ENCODE peak calls at places on chromosomes 5 and 9, in five cellular contexts. One of them, this sample, is unnamed.
A peak's percentile ranks its signal among the peaks of the same experiment; 100 is the strongest.

GRCh38 chr5:139104577-139105271 is 93.4 kb downstream of the SIL1 start:
- DNase-seq in suprapubic skin: peak; percentile 72
- DNase-seq in GM12878: no peak
- DNase-seq in upper lobe of left lung: no peak
- DNase-seq in sigmoid colon: peak; percentile 90
- DNase-seq in this sample: peak; percentile 35

GRCh38 chr5:144209421-144209820 is 38.7 kb downstream of the KCTD16 start:
- DNase-seq in suprapubic skin: no peak
- DNase-seq in GM12878: no peak
- DNase-seq in upper lobe of left lung: no peak
- DNase-seq in sigmoid colon: no peak
- DNase-seq in this sample: no peak

GRCh38 chr9:35499701-35500030 is 9.8 kb downstream of the RUSC2 start:
- DNase-seq in suprapubic skin: no peak
- DNase-seq in GM12878: no peak
- DNase-seq in upper lobe of left lung: no peak
- DNase-seq in sigmoid colon: no peak
- DNase-seq in this sample: no peak

GRCh38 chr9:135602789-135603481 is 36.4 kb downstream of the GLT6D1 start:
- DNase-seq in suprapubic skin: peak; percentile 56
- DNase-seq in GM12878: no peak
- DNase-seq in upper lobe of left lung: peak; percentile 78
- DNase-seq in sigmoid colon: peak; percentile 58
- DNase-seq in this sample: peak; percentile 47

GRCh38 chr9:110116543-110116885 is 91.4 kb downstream of the C9orf152 start:
- DNase-seq in suprapubic skin: no peak
- DNase-seq in GM12878: no peak
- DNase-seq in upper lobe of left lung: no peak
- DNase-seq in sigmoid colon: no peak
- DNase-seq in this sample: no peak

GRCh38 chr9:126519660-126520425 is 93.9 kb upstream of the LMX1B start:
- DNase-seq in suprapubic skin: peak; percentile 51
- DNase-seq in GM12878: no peak
- DNase-seq in upper lobe of left lung: peak; percentile 79
- DNase-seq in sigmoid colon: peak; percentile 52
- DNase-seq in this sample: no peak

GRCh38 chr5:18305288-18305899 is 671.1 kb downstream of the TAF11L14 start:
- DNase-seq in suprapubic skin: no peak
- DNase-seq in GM12878: no peak
- DNase-seq in upper lobe of left lung: no peak
- DNase-seq in sigmoid colon: no peak
- DNase-seq in this sample: no peak

GRCh38 chr5:175895701-175896102 is 24.3 kb downstream of the CPLX2 start:
- DNase-seq in suprapubic skin: no peak
- DNase-seq in GM12878: peak; percentile 53
- DNase-seq in upper lobe of left lung: no peak
- DNase-seq in sigmoid colon: no peak
- DNase-seq in this sample: no peak

GRCh38 chr9:134301387-134302129 is 24.7 kb upstream of the RXRA start:
- DNase-seq in suprapubic skin: no peak
- DNase-seq in GM12878: peak; percentile 74
- DNase-seq in upper lobe of left lung: no peak
- DNase-seq in sigmoid colon: no peak
- DNase-seq in this sample: no peak

GRCh38 chr9:18014556-18014955 is 435.7 kb downstream of the SH3GL2 start:
- DNase-seq in suprapubic skin: no peak
- DNase-seq in GM12878: no peak
- DNase-seq in upper lobe of left lung: no peak
- DNase-seq in sigmoid colon: no peak
- DNase-seq in this sample: no peak

GRCh38 chr9:128415222-128415621 is 5.4 kb upstream of the CERCAM start:
- DNase-seq in suprapubic skin: no peak
- DNase-seq in GM12878: no peak
- DNase-seq in upper lobe of left lung: no peak
- DNase-seq in sigmoid colon: no peak
- DNase-seq in this sample: no peak

GRCh38 chr5:147410496-147411395 is 99.1 kb downstream of the DPYSL3 start:
- DNase-seq in suprapubic skin: no peak
- DNase-seq in GM12878: no peak
- DNase-seq in upper lobe of left lung: no peak
- DNase-seq in sigmoid colon: no peak
- DNase-seq in this sample: no peak

GRCh38 chr9:98962181-98962560 is 18.5 kb downstream of the COL15A1 start:
- DNase-seq in suprapubic skin: no peak
- DNase-seq in GM12878: no peak
- DNase-seq in upper lobe of left lung: no peak
- DNase-seq in sigmoid colon: no peak
- DNase-seq in this sample: no peak

GRCh38 chr5:118008779-118009178 is 979.6 kb downstream of the DTWD2 start:
- DNase-seq in suprapubic skin: no peak
- DNase-seq in GM12878: no peak
- DNase-seq in upper lobe of left lung: no peak
- DNase-seq in sigmoid colon: no peak
- DNase-seq in this sample: no peak

GRCh38 chr9:4020747-4021296 is 279.0 kb downstream of the GLIS3 start:
- DNase-seq in suprapubic skin: no peak
- DNase-seq in GM12878: no peak
- DNase-seq in upper lobe of left lung: no peak
- DNase-seq in sigmoid colon: no peak
- DNase-seq in this sample: no peak

GRCh38 chr5:150255659-150256415 is 33.7 kb downstream of the CAMK2A start:
- DNase-seq in suprapubic skin: no peak
- DNase-seq in GM12878: no peak
- DNase-seq in upper lobe of left lung: no peak
- DNase-seq in sigmoid colon: no peak
- DNase-seq in this sample: no peak

GRCh38 chr9:33346564-33346963 is 55.8 kb downstream of the AQP7 start:
- DNase-seq in suprapubic skin: no peak
- DNase-seq in GM12878: no peak
- DNase-seq in upper lobe of left lung: no peak
- DNase-seq in sigmoid colon: no peak
- DNase-seq in this sample: no peak

GRCh38 chr9:33349743-33350142 is 52.6 kb downstream of the AQP7 start:
- DNase-seq in suprapubic skin: no peak
- DNase-seq in GM12878: no peak
- DNase-seq in upper lobe of left lung: no peak
- DNase-seq in sigmoid colon: no peak
- DNase-seq in this sample: no peak

GRCh38 chr9:33351547-33351946 is 50.8 kb downstream of the AQP7 start:
- DNase-seq in suprapubic skin: no peak
- DNase-seq in GM12878: no peak
- DNase-seq in upper lobe of left lung: no peak
- DNase-seq in sigmoid colon: no peak
- DNase-seq in this sample: no peak

GRCh38 chr9:33348998-33349397 is 53.4 kb downstream of the AQP7 start:
- DNase-seq in suprapubic skin: no peak
- DNase-seq in GM12878: no peak
- DNase-seq in upper lobe of left lung: no peak
- DNase-seq in sigmoid colon: no peak
- DNase-seq in this sample: no peak

DNA sequence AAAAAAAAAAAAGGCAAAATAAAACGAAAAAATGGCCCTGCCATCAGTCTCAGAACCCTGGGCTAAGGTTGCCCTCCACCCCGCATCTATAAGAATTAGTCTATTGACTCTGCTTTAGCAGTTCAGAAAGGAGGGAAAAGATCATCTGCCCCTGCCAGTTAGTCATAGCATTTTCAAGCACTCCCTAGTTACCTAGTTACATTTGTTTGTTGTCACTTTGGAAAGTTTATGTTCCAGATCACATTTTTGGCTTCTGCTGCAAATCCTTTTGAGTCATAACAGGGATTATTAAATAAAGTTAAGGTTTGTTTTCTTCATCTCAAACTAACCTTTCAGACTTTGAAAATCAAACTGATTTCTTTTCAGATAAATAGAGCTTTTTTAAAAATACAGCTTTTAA is 52.1 kb downstream of the AQP7 start:
- DNase-seq in suprapubic skin: no peak
- DNase-seq in GM12878: no peak
- DNase-seq in upper lobe of left lung: no peak
- DNase-seq in sigmoid colon: no peak
- DNase-seq in this sample: no peak
- TF ChIP-seq POLR2AphosphoS5 in suprapubic skin: no peak
- TF ChIP-seq POLR2AphosphoS5 in GM12878: no peak
- TF ChIP-seq POLR2AphosphoS5 in upper lobe of left lung: no peak
- TF ChIP-seq POLR2AphosphoS5 in sigmoid colon: peak; percentile 51
- TF ChIP-seq POLR2AphosphoS5 in this sample: peak; percentile 47

GRCh38 chr9:27835746-27836145 is 262.5 kb upstream of the C9orf72 start:
- DNase-seq in suprapubic skin: no peak
- DNase-seq in GM12878: no peak
- DNase-seq in upper lobe of left lung: no peak
- DNase-seq in sigmoid colon: no peak
- DNase-seq in this sample: no peak

GRCh38 chr9:27838876-27839275 is 265.6 kb upstream of the C9orf72 start:
- DNase-seq in suprapubic skin: no peak
- DNase-seq in GM12878: no peak
- DNase-seq in upper lobe of left lung: no peak
- DNase-seq in sigmoid colon: no peak
- DNase-seq in this sample: no peak

GRCh38 chr9:27836661-27837401 is 263.6 kb upstream of the C9orf72 start:
- DNase-seq in suprapubic skin: no peak
- DNase-seq in GM12878: no peak
- DNase-seq in upper lobe of left lung: no peak
- DNase-seq in sigmoid colon: no peak
- DNase-seq in this sample: no peak

GRCh38 chr9:27835286-27835685 is 262.0 kb upstream of the C9orf72 start:
- DNase-seq in suprapubic skin: no peak
- DNase-seq in GM12878: no peak
- DNase-seq in upper lobe of left lung: peak; percentile 14
- DNase-seq in sigmoid colon: no peak
- DNase-seq in this sample: no peak
- TF ChIP-seq EP300 in suprapubic skin: no peak
- TF ChIP-seq EP300 in GM12878: no peak
- TF ChIP-seq EP300 in upper lobe of left lung: no peak
- TF ChIP-seq EP300 in sigmoid colon: no peak
- TF ChIP-seq EP300 in this sample: no peak

DNA sequence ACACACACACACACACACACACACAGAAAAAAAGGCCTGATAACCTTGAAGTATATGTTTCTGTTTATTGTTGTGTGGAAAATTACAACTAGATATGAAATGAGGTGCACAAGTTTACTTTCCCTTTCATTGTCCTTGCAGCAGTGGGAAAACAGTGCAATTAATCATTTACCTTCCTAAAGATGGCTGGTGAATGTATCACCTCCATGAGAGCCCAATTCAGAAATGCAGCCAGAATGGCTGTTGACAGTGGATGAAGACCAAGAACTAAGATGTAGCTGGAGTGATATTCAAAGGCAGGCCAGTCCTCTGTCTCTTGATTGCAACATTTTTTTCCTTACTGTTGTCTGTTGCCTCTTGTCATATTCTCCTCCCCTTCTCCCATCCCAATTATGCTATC is 49.6 kb upstream of the EIF4EBP3 start:
- DNase-seq in suprapubic skin: no peak
- DNase-seq in GM12878: no peak
- DNase-seq in upper lobe of left lung: no peak
- DNase-seq in sigmoid colon: no peak
- DNase-seq in this sample: no peak
- H3K36me3 ChIP-seq in suprapubic skin: peaks cover 30% of the 10 kb centered on the region
- H3K36me3 ChIP-seq in GM12878: peaks cover 13% of the 10 kb centered on the region
- H3K36me3 ChIP-seq in upper lobe of left lung: peaks cover 7% of the 10 kb centered on the region
- H3K36me3 ChIP-seq in sigmoid colon: peaks cover 41% of the 10 kb centered on the region
- H3K36me3 ChIP-seq in this sample: peaks cover 13% of the 10 kb centered on the region

GRCh38 chr9:92770005-92770995 is 5.7 kb upstream of the BICD2 start:
- DNase-seq in suprapubic skin: peak; percentile 79
- DNase-seq in GM12878: no peak
- DNase-seq in upper lobe of left lung: no peak
- DNase-seq in sigmoid colon: no peak
- DNase-seq in this sample: no peak
- TF ChIP-seq POLR2AphosphoS5 in suprapubic skin: peak; percentile 19
- TF ChIP-seq POLR2AphosphoS5 in GM12878: no peak
- TF ChIP-seq POLR2AphosphoS5 in upper lobe of left lung: no peak
- TF ChIP-seq POLR2AphosphoS5 in sigmoid colon: no peak
- TF ChIP-seq POLR2AphosphoS5 in this sample: no peak

GRCh38 chr9:76032652-76033373 is 142.3 kb downstream of the PCSK5 start:
- DNase-seq in suprapubic skin: no peak
- DNase-seq in GM12878: no peak
- DNase-seq in upper lobe of left lung: no peak
- DNase-seq in sigmoid colon: no peak
- DNase-seq in this sample: no peak

GRCh38 chr9:76036762-76037161 is 146.3 kb downstream of the PCSK5 start:
- DNase-seq in suprapubic skin: no peak
- DNase-seq in GM12878: no peak
- DNase-seq in upper lobe of left lung: no peak
- DNase-seq in sigmoid colon: no peak
- DNase-seq in this sample: no peak

GRCh38 chr9:76034049-76034448 is 143.6 kb downstream of the PCSK5 start:
- DNase-seq in suprapubic skin: no peak
- DNase-seq in GM12878: no peak
- DNase-seq in upper lobe of left lung: no peak
- DNase-seq in sigmoid colon: no peak
- DNase-seq in this sample: no peak
- TF ChIP-seq EP300 in suprapubic skin: no peak
- TF ChIP-seq EP300 in GM12878: no peak
- TF ChIP-seq EP300 in upper lobe of left lung: no peak
- TF ChIP-seq EP300 in sigmoid colon: no peak
- TF ChIP-seq EP300 in this sample: no peak

GRCh38 chr9:87606921-87607521 is 109.4 kb downstream of the DAPK1 start:
- DNase-seq in suprapubic skin: no peak
- DNase-seq in GM12878: no peak
- DNase-seq in upper lobe of left lung: no peak
- DNase-seq in sigmoid colon: no peak
- DNase-seq in this sample: no peak
- H3K36me3 ChIP-seq in suprapubic skin: peaks cover 7% of the 10 kb centered on the region
- H3K36me3 ChIP-seq in GM12878: peaks cover 7% of the 10 kb centered on the region
- H3K36me3 ChIP-seq in upper lobe of left lung: peaks cover 6% of the 10 kb centered on the region
- H3K36me3 ChIP-seq in sigmoid colon: peaks cover 5% of the 10 kb centered on the region
- H3K36me3 ChIP-seq in this sample: no peaks in the 10 kb centered on the region

GRCh38 chr5:92248518-92248917 is 865.4 kb upstream of the ARRDC3 start:
- DNase-seq in suprapubic skin: no peak
- DNase-seq in GM12878: no peak
- DNase-seq in upper lobe of left lung: no peak
- DNase-seq in sigmoid colon: no peak
- DNase-seq in this sample: no peak
- TF ChIP-seq POLR2AphosphoS5 in suprapubic skin: no peak
- TF ChIP-seq POLR2AphosphoS5 in GM12878: no peak
- TF ChIP-seq POLR2AphosphoS5 in upper lobe of left lung: no peak
- TF ChIP-seq POLR2AphosphoS5 in sigmoid colon: no peak
- TF ChIP-seq POLR2AphosphoS5 in this sample: no peak

This sample was measured in transverse colon.